ENCODE peak calls at places on chromosomes 7 and 10, in four cellular contexts. One of them, this sample, is unnamed.

GRCh38 chr10:12405342-12406320 is 56.3 kb downstream of the CAMK1D start:
- DNase-seq in CD8-positive, alpha-beta memory T cell: no peak
- DNase-seq in stomach: no peak
- DNase-seq in globus pallidus: no peak
- DNase-seq in this sample: no peak

GRCh38 chr7:154231732-154232131 is 179.5 kb downstream of the DPP6 start:
- DNase-seq in CD8-positive, alpha-beta memory T cell: no peak
- DNase-seq in stomach: no peak
- DNase-seq in globus pallidus: no peak
- DNase-seq in this sample: no peak

GRCh38 chr10:119896937-119897336 is 4.4 kb downstream of the SEC23IP start:
- DNase-seq in CD8-positive, alpha-beta memory T cell: no peak
- DNase-seq in stomach: peak
- DNase-seq in globus pallidus: peak
- DNase-seq in this sample: peak

GRCh38 chr7:110994028-110994967 is 96.6 kb upstream of the LRRN3 start:
- DNase-seq in CD8-positive, alpha-beta memory T cell: no peak
- DNase-seq in stomach: no peak
- DNase-seq in globus pallidus: no peak
- DNase-seq in this sample: no peak

GRCh38 chr10:132305654-132306340 is 2.0 kb downstream of the STK32C start:
- DNase-seq in CD8-positive, alpha-beta memory T cell: no peak
- DNase-seq in stomach: no peak
- DNase-seq in globus pallidus: no peak
- DNase-seq in this sample: no peak

GRCh38 chr10:22761569-22762220 is 47.3 kb upstream of the PIP4K2A start:
- DNase-seq in CD8-positive, alpha-beta memory T cell: no peak
- DNase-seq in stomach: no peak
- DNase-seq in globus pallidus: peak
- DNase-seq in this sample: no peak

GRCh38 chr10:13862541-13863233 is 275.9 kb downstream of the PRPF18 start:
- DNase-seq in CD8-positive, alpha-beta memory T cell: no peak
- DNase-seq in stomach: no peak
- DNase-seq in globus pallidus: peak
- DNase-seq in this sample: no peak

GRCh38 chr10:116625845-116626244 is 5.1 kb downstream of the PNLIPRP2 start:
- DNase-seq in CD8-positive, alpha-beta memory T cell: no peak
- DNase-seq in stomach: no peak
- DNase-seq in globus pallidus: no peak
- DNase-seq in this sample: no peak

GRCh38 chr7:24401628-24402593 is 117.9 kb downstream of the NPY start:
- DNase-seq in CD8-positive, alpha-beta memory T cell: no peak
- DNase-seq in stomach: no peak
- DNase-seq in globus pallidus: no peak
- DNase-seq in this sample: no peak

GRCh38 chr10:116612107-116612506 is 8.6 kb upstream of the PNLIPRP2 start:
- DNase-seq in CD8-positive, alpha-beta memory T cell: no peak
- DNase-seq in stomach: no peak
- DNase-seq in globus pallidus: no peak
- DNase-seq in this sample: no peak

GRCh38 chr10:118264838-118265470 is 77.2 kb downstream of the FAM204A start:
- DNase-seq in CD8-positive, alpha-beta memory T cell: no peak
- DNase-seq in stomach: no peak
- DNase-seq in globus pallidus: no peak
- DNase-seq in this sample: no peak

GRCh38 chr10:47016564-47016963 is 105.3 kb downstream of the PTPN20 start:
- DNase-seq in CD8-positive, alpha-beta memory T cell: no peak
- DNase-seq in stomach: no peak
- DNase-seq in globus pallidus: no peak
- DNase-seq in this sample: no peak

GRCh38 chr10:24716295-24716694 is 7.4 kb downstream of the ARHGAP21 start:
- DNase-seq in CD8-positive, alpha-beta memory T cell: no peak
- DNase-seq in stomach: peak
- DNase-seq in globus pallidus: no peak
- DNase-seq in this sample: peak

GRCh38 chr7:105673367-105674188 is 92.3 kb upstream of the EFCAB10 start:
- DNase-seq in CD8-positive, alpha-beta memory T cell: no peak
- DNase-seq in stomach: peak
- DNase-seq in globus pallidus: no peak
- DNase-seq in this sample: peak

GRCh38 chr10:125093199-125093841 is 67.0 kb downstream of the CTBP2 start:
- DNase-seq in CD8-positive, alpha-beta memory T cell: no peak
- DNase-seq in stomach: peak
- DNase-seq in globus pallidus: no peak
- DNase-seq in this sample: peak

GRCh38 chr7:143229054-143229790 is 7.4 kb downstream of the TAS2R40 start:
- DNase-seq in CD8-positive, alpha-beta memory T cell: no peak
- DNase-seq in stomach: no peak
- DNase-seq in globus pallidus: peak
- DNase-seq in this sample: no peak

GRCh38 chr10:65213170-65213569 is 1692.0 kb downstream of the REEP3 start:
- DNase-seq in CD8-positive, alpha-beta memory T cell: no peak
- DNase-seq in stomach: no peak
- DNase-seq in globus pallidus: no peak
- DNase-seq in this sample: no peak

GRCh38 chr10:48627984-48628609 is 23.2 kb upstream of the ARHGAP22 start:
- DNase-seq in CD8-positive, alpha-beta memory T cell: no peak
- DNase-seq in stomach: no peak
- DNase-seq in globus pallidus: no peak
- DNase-seq in this sample: no peak